ENCODE peak calls at places on chromosome 17, in seven cellular contexts. Y, U, G, K, Z, P and I are unnamed samples. For H3K9me3, the result is how much of the 10 kb centered on the place peaks cover.

GRCh38 chr17:65100316-65101140 is 36.6 kb upstream of the RGS9 start:
- DNase-seq in K (peak), Y (peak), Z (peak), G (peak), U (peak), P (peak), I (peak)

GRCh38 chr17:39555368-39555767 is 52.4 kb downstream of the NEUROD2 start:
- DNase-seq in G (no peak), U (no peak), K (no peak), Y (no peak), Z (no peak), P (no peak), I (no peak)

GRCh38 chr17:78963378-78963777 is 16.3 kb downstream of the LGALS3BP start:
- DNase-seq in U (no peak), Y (no peak), Z (no peak), G (no peak), P (no peak), K (no peak), I (no peak)

GRCh38 chr17:8275421-8276290 is 12.8 kb upstream of the RANGRF start:
- DNase-seq in U (no peak), P (peak), G (no peak), Y (no peak), K (no peak), Z (no peak), I (no peak)

GRCh38 chr17:79970576-79971068 is 65.0 kb downstream of the TBC1D16 start:
- DNase-seq in Z (peak), G (peak), K (peak), U (no peak), Y (peak), P (peak), I (no peak)

GRCh38 chr17:45172541-45173286 is 11.0 kb downstream of the HEXIM2 start:
- DNase-seq in Z (no peak), K (peak), Y (peak), G (peak), U (no peak), P (peak), I (no peak)

GRCh38 chr17:30095507-30096244 is 20.9 kb upstream of the NSRP1 start:
- DNase-seq in U (no peak), Y (peak), G (peak), K (peak), Z (no peak), P (peak), I (no peak)

GRCh38 chr17:30376621-30377452 is 1.9 kb upstream of the CPD start:
- DNase-seq in G (peak), K (no peak), Y (no peak), P (no peak), Z (no peak), U (no peak), I (no peak)

GRCh38 chr17:10069301-10069700 is 129.1 kb downstream of the GAS7 start:
- DNase-seq in G (no peak), Y (no peak), P (no peak), Z (no peak), K (no peak), U (no peak), I (no peak)

GRCh38 chr17:27320222-27320560 is 26.3 kb downstream of the WSB1 start:
- DNase-seq in G (no peak), Z (no peak), U (no peak), K (no peak), P (no peak), Y (no peak), I (no peak)

GRCh38 chr17:27321372-27321771 is 27.5 kb downstream of the WSB1 start:
- DNase-seq in K (no peak), Z (no peak), Y (no peak), P (no peak), G (no peak), U (no peak), I (no peak)

GRCh38 chr17:27318228-27318627 is 24.3 kb downstream of the WSB1 start:
- DNase-seq in G (no peak), P (no peak), Z (no peak), Y (no peak), K (no peak), U (no peak), I (no peak)

GRCh38 chr17:27318633-27319032 is 24.7 kb downstream of the WSB1 start:
- DNase-seq in Z (no peak), Y (no peak), K (no peak), U (no peak), G (no peak), P (no peak), I (no peak)

GRCh38 chr17:27319536-27320221 is 25.8 kb downstream of the WSB1 start:
- DNase-seq in K (no peak), Z (no peak), Y (no peak), G (peak), P (no peak), U (no peak), I (no peak)
- H3K27ac ChIP-seq in K (no peak), Z (no peak), Y (no peak), G (no peak), P (no peak), U (no peak), I (peak)

DNA sequence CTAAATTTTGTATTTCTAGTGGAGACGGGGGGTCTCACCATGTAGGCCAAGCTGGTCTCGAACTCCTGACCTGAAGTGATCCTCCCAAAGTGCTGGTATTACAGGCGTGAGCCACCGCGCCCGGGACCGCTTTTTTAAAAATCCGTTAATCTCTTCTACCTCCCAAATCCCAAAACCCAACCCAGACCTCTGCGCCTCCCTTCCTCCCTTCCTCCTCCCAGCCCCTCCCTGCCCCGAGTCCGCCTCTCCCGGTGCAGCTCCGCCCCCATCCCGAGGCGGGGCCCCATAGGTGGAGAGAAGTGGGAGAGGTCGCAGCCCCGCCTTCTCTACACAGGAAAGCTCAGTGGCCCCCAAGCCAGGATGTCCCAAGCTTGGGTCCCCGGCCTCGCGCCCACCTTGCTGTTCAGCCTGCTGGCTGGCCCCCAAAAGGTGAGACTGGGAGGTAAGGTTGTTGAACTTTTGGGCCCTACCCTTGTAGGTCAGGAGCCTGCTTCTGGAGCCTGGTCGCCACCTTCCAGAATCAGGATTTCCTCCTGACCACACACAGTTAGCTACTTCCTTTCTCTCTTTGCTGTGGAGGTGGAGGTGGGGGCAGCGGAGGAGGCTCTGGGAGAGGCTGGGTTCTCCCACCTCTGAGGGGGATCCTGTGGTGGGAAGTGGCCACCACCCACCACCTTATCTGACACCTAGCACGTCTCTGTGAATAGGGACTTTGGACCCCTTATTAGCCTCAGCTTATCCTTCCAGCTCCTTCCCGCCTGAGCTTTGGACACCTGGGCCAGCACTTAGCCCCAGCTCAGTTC is at the start of gene TMEM92:
- DNase-seq in P (peak), Z (no peak), U (no peak), G (no peak), K (peak), Y (peak), I (no peak)
- H3K4me3 ChIP-seq in P (peak), Z (peak), U (no peak), G (peak), K (peak), Y (peak), I (peak)

DNA sequence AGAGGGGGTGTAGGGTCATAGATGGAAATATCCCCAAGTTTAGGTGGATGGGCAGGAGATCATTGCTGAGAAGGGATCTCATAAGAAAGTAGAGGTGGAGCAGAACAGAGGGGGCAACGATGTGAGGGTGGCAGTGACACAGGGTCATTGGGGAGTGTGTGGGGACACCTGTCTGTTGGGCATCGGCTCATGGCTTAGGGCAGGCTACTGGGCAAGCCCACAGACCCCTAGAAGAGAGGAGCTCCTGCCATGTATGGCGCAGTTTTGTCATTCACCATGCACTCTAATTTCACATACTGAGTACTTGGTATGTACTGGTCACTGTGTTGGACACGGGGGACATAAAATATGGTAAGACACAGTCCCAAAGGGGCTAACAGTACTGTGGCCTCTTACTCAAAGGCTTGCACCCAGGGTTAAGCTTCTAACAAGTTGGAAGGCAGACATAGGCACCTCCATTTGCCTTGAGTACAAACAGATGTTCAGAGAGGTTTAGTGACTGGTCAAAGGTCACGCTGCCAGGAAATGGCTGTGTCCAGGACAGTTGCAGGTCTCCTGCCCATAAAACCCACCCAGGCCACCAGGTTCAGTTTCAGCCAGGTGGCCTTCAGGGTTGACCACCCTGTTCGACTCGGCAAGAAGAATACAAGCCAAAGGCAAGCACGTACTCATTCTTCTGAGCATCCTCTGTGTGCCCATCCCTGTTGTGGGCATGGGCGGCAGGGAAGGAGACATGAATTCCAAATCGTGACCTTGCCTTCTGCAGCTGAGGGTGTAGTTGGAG is 580.2 kb downstream of the KCNJ18 start:
- DNase-seq in K (no peak), U (no peak), P (no peak), Z (peak), G (no peak), Y (no peak), I (no peak)
- H3K9me3 ChIP-seq in K (under half), U (under half), P (under half), Z (under half), G (under half), Y (under half), I (under half)

GRCh38 chr17:3801043-3801746 is at the start of gene ITGAE:
- DNase-seq in P (no peak), Y (no peak), G (no peak), K (no peak), U (no peak), Z (no peak), I (no peak)

GRCh38 chr17:3800362-3801042 is 486 bp downstream of the ITGAE start:
- DNase-seq in G (no peak), P (no peak), Z (no peak), Y (no peak), K (no peak), U (no peak), I (no peak)

GRCh38 chr17:3803308-3803640 is 2.3 kb upstream of the ITGAE start:
- DNase-seq in Z (no peak), P (no peak), Y (no peak), K (no peak), U (no peak), G (no peak), I (no peak)

GRCh38 chr17:3802461-3803307 is 1.7 kb upstream of the ITGAE start:
- DNase-seq in U (no peak), Y (no peak), P (no peak), Z (no peak), G (peak), K (no peak), I (peak)

GRCh38 chr17:3801792-3802191 is 804 bp upstream of the ITGAE start:
- DNase-seq in K (no peak), Y (no peak), U (no peak), G (no peak), Z (no peak), P (no peak), I (no peak)
- H3K27ac ChIP-seq in K (peak), Y (no peak), U (no peak), G (peak), Z (no peak), P (no peak), I (no peak)

DNA sequence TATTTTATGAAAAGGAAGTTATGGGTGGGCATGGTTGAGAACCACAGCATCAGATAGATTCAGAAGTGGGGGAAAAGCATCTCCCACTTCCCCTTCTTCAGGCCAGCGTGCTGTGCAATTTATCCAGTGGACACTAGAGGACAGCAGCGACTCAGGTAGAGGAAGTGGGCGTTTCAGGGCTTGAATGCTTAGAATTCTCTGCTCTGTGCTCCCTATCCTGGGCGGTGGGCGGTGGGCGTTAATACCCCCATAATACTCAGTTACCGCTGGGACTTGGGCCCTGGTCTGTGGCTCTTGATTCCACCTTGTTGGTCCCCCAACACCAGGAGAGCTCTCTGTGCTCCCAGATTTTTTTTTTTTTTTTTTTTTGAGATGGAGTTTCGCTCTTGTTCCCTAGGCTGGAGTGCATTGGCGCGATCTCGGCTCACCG is 3.7 kb upstream of the LYZL6 start:
- DNase-seq in Z (no peak), G (peak), P (peak), K (peak), U (peak), Y (peak), I (no peak)
- H3K4me3 ChIP-seq in Z (no peak), G (no peak), P (no peak), K (peak), U (no peak), Y (peak), I (no peak)

GRCh38 chr17:26818736-26819135 is 475.2 kb upstream of the WSB1 start:
- DNase-seq in U (no peak), Y (peak), Z (no peak), P (no peak), K (no peak), G (peak), I (no peak)
- H3K9me3 ChIP-seq in U (under half), Y (half or more), Z (half or more), P (half or more), K (under half), G (half or more), I (half or more)

DNA sequence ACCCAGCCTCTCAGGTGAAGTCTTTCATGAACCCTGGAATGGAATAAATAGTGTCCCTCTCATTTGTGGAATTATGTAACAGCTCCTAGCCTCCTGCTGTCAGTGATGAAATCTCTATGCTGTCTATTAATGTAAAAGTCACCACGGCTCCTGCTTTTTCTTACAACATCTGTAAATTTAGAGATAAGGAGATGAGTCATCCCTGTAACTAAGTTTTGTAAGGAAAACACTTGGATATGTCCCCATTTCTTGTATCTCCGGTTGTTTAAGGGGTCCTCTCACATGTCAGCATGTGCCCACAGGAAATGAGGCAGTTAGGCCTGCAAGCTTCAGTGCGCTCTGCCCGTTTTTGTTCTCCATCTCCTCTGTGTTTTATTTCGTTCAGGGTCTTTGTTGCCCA is 2.8 kb upstream of the NAT9 start:
- DNase-seq in Y (no peak), K (no peak), Z (no peak), G (peak), U (no peak), P (no peak), I (no peak)
- H3K27ac ChIP-seq in Y (no peak), K (no peak), Z (no peak), G (no peak), U (no peak), P (no peak), I (no peak)

GRCh38 chr17:1714980-1715802 is 5.0 kb upstream of the TLCD2 start:
- DNase-seq in P (peak), Y (peak), G (peak), U (no peak), Z (peak), K (peak), I (peak)

GRCh38 chr17:1713160-1713877 is 3.1 kb upstream of the TLCD2 start:
- DNase-seq in G (no peak), Y (no peak), P (no peak), K (no peak), Z (no peak), U (no peak), I (no peak)

GRCh38 chr17:1712271-1712670 is 2.1 kb upstream of the TLCD2 start:
- DNase-seq in Y (no peak), U (no peak), Z (no peak), G (no peak), P (no peak), K (no peak), I (no peak)

GRCh38 chr17:1714488-1714979 is 4.4 kb upstream of the TLCD2 start:
- DNase-seq in Y (peak), U (no peak), Z (peak), K (peak), G (peak), P (peak), I (peak)

DNA sequence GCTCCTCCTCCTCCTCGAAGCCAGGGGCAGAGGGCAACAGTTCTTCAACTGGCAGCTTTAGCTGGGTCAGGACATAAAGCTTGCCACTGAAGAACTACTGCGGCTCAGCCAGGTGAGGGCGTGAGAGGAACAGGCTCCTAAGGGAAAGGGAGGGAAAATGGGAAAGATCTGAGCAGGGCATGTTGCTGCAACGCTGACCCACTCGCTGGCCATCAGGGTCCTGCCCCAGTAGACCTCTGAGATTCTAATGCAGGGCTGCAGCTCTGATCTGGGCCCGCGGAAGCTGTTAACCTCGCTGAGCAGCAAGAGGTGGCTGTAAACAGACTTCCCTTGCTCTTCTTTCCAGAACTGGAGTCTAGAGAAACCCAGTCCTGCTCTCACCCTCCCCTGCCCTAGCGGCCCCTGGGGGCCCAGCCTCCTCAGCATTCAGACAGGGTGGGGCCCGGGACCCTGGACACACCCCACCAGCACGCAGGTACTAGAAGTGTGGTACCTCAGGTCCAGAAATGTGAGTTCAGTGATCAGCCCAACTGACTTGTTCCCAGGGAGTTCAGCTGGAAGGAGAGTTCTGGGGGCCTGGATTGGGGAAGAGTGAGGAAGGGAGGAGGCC is 3.8 kb upstream of the TLCD2 start:
- DNase-seq in U (no peak), P (peak), G (peak), Z (no peak), Y (peak), K (peak), I (no peak)
- H3K4me3 ChIP-seq in U (no peak), P (peak), G (peak), Z (peak), Y (peak), K (peak), I (peak)

DNA sequence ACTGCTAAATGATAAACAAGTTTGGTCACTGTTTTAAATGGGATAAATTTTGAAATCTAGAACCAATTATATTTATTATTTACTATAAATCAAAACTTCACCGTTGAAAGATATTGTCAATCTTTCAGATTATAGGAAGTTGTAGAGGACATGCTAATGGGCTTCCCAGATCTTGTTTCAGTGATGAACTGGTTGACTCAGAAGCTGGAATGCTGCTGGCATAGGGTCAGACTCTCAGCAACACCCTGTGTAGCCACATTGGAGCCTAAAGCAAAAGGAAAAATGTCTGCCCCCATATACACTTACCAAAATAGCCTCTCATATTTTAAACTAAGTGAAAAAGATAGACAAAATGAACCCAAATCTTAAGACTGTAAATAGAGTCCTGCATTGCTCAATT is 916.9 kb upstream of the SOX9 start:
- DNase-seq in Y (no peak), G (no peak), P (no peak), U (no peak), Z (no peak), K (no peak), I (no peak)
- H3K9me3 ChIP-seq in Y (under half), G (under half), P (under half), U (under half), Z (under half), K (under half), I (under half)